ENCODE peak calls at places on chromosomes 5 and 9, in ten cellular contexts. One of them, this sample, is unnamed.

GRCh38 chr9:18606281-18606680 is 132.3 kb downstream of the ADAMTSL1 start:
- DNase-seq in AG09319: no peak
- DNase-seq in NCI-H1417: no peak
- DNase-seq in aorta: no peak
- DNase-seq in NCI-H1694 treated with DMSO at 0.1 percent for 48 hours: no peak
- DNase-seq in C1 segment of cervical spinal cord: no peak
- DNase-seq in Calu3: no peak
- DNase-seq in EL: no peak
- DNase-seq in GM13976: no peak
- DNase-seq in activated CD8-positive, alpha-beta memory T cell treated with anti-CD3 and anti-CD28 coated beads for 1 hour: no peak
- DNase-seq in this sample: no peak

GRCh38 chr9:95000821-95001220 is 274.3 kb downstream of the AOPEP start:
- DNase-seq in AG09319: no peak
- DNase-seq in NCI-H1417: no peak
- DNase-seq in aorta: no peak
- DNase-seq in NCI-H1694 treated with DMSO at 0.1 percent for 48 hours: no peak
- DNase-seq in C1 segment of cervical spinal cord: no peak
- DNase-seq in Calu3: no peak
- DNase-seq in EL: no peak
- DNase-seq in GM13976: no peak
- DNase-seq in activated CD8-positive, alpha-beta memory T cell treated with anti-CD3 and anti-CD28 coated beads for 1 hour: no peak
- DNase-seq in this sample: no peak

GRCh38 chr9:133048595-133048994 is 13.2 kb upstream of the CEL start:
- DNase-seq in AG09319: no peak
- DNase-seq in NCI-H1417: peak
- DNase-seq in aorta: no peak
- DNase-seq in NCI-H1694 treated with DMSO at 0.1 percent for 48 hours: peak
- DNase-seq in C1 segment of cervical spinal cord: no peak
- DNase-seq in Calu3: peak
- DNase-seq in EL: peak
- DNase-seq in GM13976: peak
- DNase-seq in activated CD8-positive, alpha-beta memory T cell treated with anti-CD3 and anti-CD28 coated beads for 1 hour: no peak
- DNase-seq in this sample: peak

GRCh38 chr5:160118349-160119141 is 705 bp downstream of the PWWP2A start:
- DNase-seq in AG09319: no peak
- DNase-seq in NCI-H1417: peak
- DNase-seq in aorta: peak
- DNase-seq in NCI-H1694 treated with DMSO at 0.1 percent for 48 hours: no peak
- DNase-seq in C1 segment of cervical spinal cord: peak
- DNase-seq in Calu3: peak
- DNase-seq in EL: no peak
- DNase-seq in GM13976: peak
- DNase-seq in activated CD8-positive, alpha-beta memory T cell treated with anti-CD3 and anti-CD28 coated beads for 1 hour: peak
- DNase-seq in this sample: peak

GRCh38 chr9:90921104-90921503 is 119.5 kb downstream of the SYK start:
- DNase-seq in AG09319: no peak
- DNase-seq in NCI-H1417: peak
- DNase-seq in aorta: peak
- DNase-seq in NCI-H1694 treated with DMSO at 0.1 percent for 48 hours: peak
- DNase-seq in C1 segment of cervical spinal cord: no peak
- DNase-seq in Calu3: peak
- DNase-seq in EL: no peak
- DNase-seq in GM13976: no peak
- DNase-seq in activated CD8-positive, alpha-beta memory T cell treated with anti-CD3 and anti-CD28 coated beads for 1 hour: no peak
- DNase-seq in this sample: peak

GRCh38 chr5:158676642-158677489 is 422.9 kb downstream of the EBF1 start:
- DNase-seq in AG09319: no peak
- DNase-seq in NCI-H1417: peak
- DNase-seq in aorta: no peak
- DNase-seq in NCI-H1694 treated with DMSO at 0.1 percent for 48 hours: no peak
- DNase-seq in C1 segment of cervical spinal cord: no peak
- DNase-seq in Calu3: no peak
- DNase-seq in EL: no peak
- DNase-seq in GM13976: no peak
- DNase-seq in activated CD8-positive, alpha-beta memory T cell treated with anti-CD3 and anti-CD28 coated beads for 1 hour: no peak
- DNase-seq in this sample: no peak

GRCh38 chr9:69604568-69605219 is 67.5 kb downstream of the APBA1 start:
- DNase-seq in AG09319: no peak
- DNase-seq in NCI-H1417: no peak
- DNase-seq in aorta: no peak
- DNase-seq in NCI-H1694 treated with DMSO at 0.1 percent for 48 hours: no peak
- DNase-seq in C1 segment of cervical spinal cord: no peak
- DNase-seq in Calu3: no peak
- DNase-seq in EL: no peak
- DNase-seq in GM13976: no peak
- DNase-seq in activated CD8-positive, alpha-beta memory T cell treated with anti-CD3 and anti-CD28 coated beads for 1 hour: no peak
- DNase-seq in this sample: no peak

GRCh38 chr9:13575558-13575957 is 296.1 kb upstream of the MPDZ start:
- DNase-seq in AG09319: no peak
- DNase-seq in NCI-H1417: no peak
- DNase-seq in aorta: no peak
- DNase-seq in NCI-H1694 treated with DMSO at 0.1 percent for 48 hours: no peak
- DNase-seq in C1 segment of cervical spinal cord: no peak
- DNase-seq in Calu3: no peak
- DNase-seq in EL: no peak
- DNase-seq in GM13976: no peak
- DNase-seq in activated CD8-positive, alpha-beta memory T cell treated with anti-CD3 and anti-CD28 coated beads for 1 hour: no peak
- DNase-seq in this sample: no peak

GRCh38 chr5:149271717-149272558 is at the start of gene AFAP1L1:
- DNase-seq in AG09319: no peak
- DNase-seq in NCI-H1417: peak
- DNase-seq in aorta: peak
- DNase-seq in NCI-H1694 treated with DMSO at 0.1 percent for 48 hours: peak
- DNase-seq in C1 segment of cervical spinal cord: no peak
- DNase-seq in Calu3: peak
- DNase-seq in EL: peak
- DNase-seq in GM13976: peak
- DNase-seq in activated CD8-positive, alpha-beta memory T cell treated with anti-CD3 and anti-CD28 coated beads for 1 hour: no peak
- DNase-seq in this sample: peak

GRCh38 chr9:77712533-77713130 is 64.5 kb upstream of the GNA14 start:
- DNase-seq in AG09319: no peak
- DNase-seq in NCI-H1417: no peak
- DNase-seq in aorta: no peak
- DNase-seq in NCI-H1694 treated with DMSO at 0.1 percent for 48 hours: no peak
- DNase-seq in C1 segment of cervical spinal cord: no peak
- DNase-seq in Calu3: no peak
- DNase-seq in EL: peak
- DNase-seq in GM13976: no peak
- DNase-seq in activated CD8-positive, alpha-beta memory T cell treated with anti-CD3 and anti-CD28 coated beads for 1 hour: no peak
- DNase-seq in this sample: no peak

GRCh38 chr9:134597957-134598883 is 43.4 kb upstream of the COL5A1 start:
- DNase-seq in AG09319: no peak
- DNase-seq in NCI-H1417: peak
- DNase-seq in aorta: no peak
- DNase-seq in NCI-H1694 treated with DMSO at 0.1 percent for 48 hours: no peak
- DNase-seq in C1 segment of cervical spinal cord: no peak
- DNase-seq in Calu3: no peak
- DNase-seq in EL: no peak
- DNase-seq in GM13976: no peak
- DNase-seq in activated CD8-positive, alpha-beta memory T cell treated with anti-CD3 and anti-CD28 coated beads for 1 hour: no peak
- DNase-seq in this sample: no peak

GRCh38 chr5:114957384-114957783 is 212.3 kb downstream of the TRIM36 start:
- DNase-seq in AG09319: no peak
- DNase-seq in NCI-H1417: no peak
- DNase-seq in aorta: no peak
- DNase-seq in NCI-H1694 treated with DMSO at 0.1 percent for 48 hours: no peak
- DNase-seq in C1 segment of cervical spinal cord: no peak
- DNase-seq in Calu3: no peak
- DNase-seq in EL: no peak
- DNase-seq in GM13976: no peak
- DNase-seq in activated CD8-positive, alpha-beta memory T cell treated with anti-CD3 and anti-CD28 coated beads for 1 hour: no peak
- DNase-seq in this sample: no peak

GRCh38 chr5:141338538-141339306 is at the start of gene PCDHGA2:
- DNase-seq in AG09319: no peak
- DNase-seq in NCI-H1417: peak
- DNase-seq in aorta: no peak
- DNase-seq in NCI-H1694 treated with DMSO at 0.1 percent for 48 hours: no peak
- DNase-seq in C1 segment of cervical spinal cord: no peak
- DNase-seq in Calu3: no peak
- DNase-seq in EL: peak
- DNase-seq in GM13976: peak
- DNase-seq in activated CD8-positive, alpha-beta memory T cell treated with anti-CD3 and anti-CD28 coated beads for 1 hour: no peak
- DNase-seq in this sample: peak

GRCh38 chr5:88687253-88687955 is 195.6 kb downstream of the MEF2C start:
- DNase-seq in AG09319: no peak
- DNase-seq in NCI-H1417: no peak
- DNase-seq in aorta: no peak
- DNase-seq in NCI-H1694 treated with DMSO at 0.1 percent for 48 hours: no peak
- DNase-seq in C1 segment of cervical spinal cord: no peak
- DNase-seq in Calu3: no peak
- DNase-seq in EL: no peak
- DNase-seq in GM13976: no peak
- DNase-seq in activated CD8-positive, alpha-beta memory T cell treated with anti-CD3 and anti-CD28 coated beads for 1 hour: no peak
- DNase-seq in this sample: no peak